ENCODE peak calls at places on chromosomes 3 and 15, in six cellular contexts. One of them, this sample, is unnamed.

GRCh38 chr3:4894891-4895530 is 84.2 kb upstream of the BHLHE40 start:
- DNase-seq in pons: no peak
- DNase-seq in T-cell: no peak
- DNase-seq in NCI-H1694 treated with DMSO at 0.1 percent for 48 hours: no peak
- DNase-seq in AG08395: no peak
- DNase-seq in NCI-H748 treated with DMSO at 0.1 percent for 48 hours: no peak
- DNase-seq in this sample: no peak

GRCh38 chr3:171284308-171285075 is 175.7 kb downstream of the TNIK start:
- DNase-seq in pons: no peak
- DNase-seq in T-cell: no peak
- DNase-seq in NCI-H1694 treated with DMSO at 0.1 percent for 48 hours: no peak
- DNase-seq in AG08395: peak; percentile 94
- DNase-seq in NCI-H748 treated with DMSO at 0.1 percent for 48 hours: no peak
- DNase-seq in this sample: peak; percentile 24

GRCh38 chr3:9190276-9190675 is 59.2 kb downstream of the SRGAP3 start:
- DNase-seq in pons: no peak
- DNase-seq in T-cell: no peak
- DNase-seq in NCI-H1694 treated with DMSO at 0.1 percent for 48 hours: no peak
- DNase-seq in AG08395: no peak
- DNase-seq in NCI-H748 treated with DMSO at 0.1 percent for 48 hours: no peak
- DNase-seq in this sample: no peak

GRCh38 chr3:52907497-52907896 is 10.1 kb upstream of the STIMATE start:
- DNase-seq in pons: no peak
- DNase-seq in T-cell: no peak
- DNase-seq in NCI-H1694 treated with DMSO at 0.1 percent for 48 hours: no peak
- DNase-seq in AG08395: no peak
- DNase-seq in NCI-H748 treated with DMSO at 0.1 percent for 48 hours: no peak
- DNase-seq in this sample: no peak

GRCh38 chr3:50202353-50203112 is 2.5 kb upstream of the SLC38A3 start:
- DNase-seq in pons: no peak
- DNase-seq in T-cell: no peak
- DNase-seq in NCI-H1694 treated with DMSO at 0.1 percent for 48 hours: no peak
- DNase-seq in AG08395: no peak
- DNase-seq in NCI-H748 treated with DMSO at 0.1 percent for 48 hours: no peak
- DNase-seq in this sample: no peak

GRCh38 chr3:138331143-138331894 is 1.7 kb upstream of the NME9 start:
- DNase-seq in pons: no peak
- DNase-seq in T-cell: no peak
- DNase-seq in NCI-H1694 treated with DMSO at 0.1 percent for 48 hours: peak; percentile 7
- DNase-seq in AG08395: peak; percentile 33
- DNase-seq in NCI-H748 treated with DMSO at 0.1 percent for 48 hours: no peak
- DNase-seq in this sample: no peak

GRCh38 chr3:81643721-81644120 is 117.7 kb downstream of the GBE1 start:
- DNase-seq in pons: peak; percentile 31
- DNase-seq in T-cell: no peak
- DNase-seq in NCI-H1694 treated with DMSO at 0.1 percent for 48 hours: no peak
- DNase-seq in AG08395: peak; percentile 22
- DNase-seq in NCI-H748 treated with DMSO at 0.1 percent for 48 hours: peak; percentile 4
- DNase-seq in this sample: no peak

GRCh38 chr3:141321109-141321497 is 47.2 kb upstream of the ZBTB38 start:
- DNase-seq in pons: no peak
- DNase-seq in T-cell: no peak
- DNase-seq in NCI-H1694 treated with DMSO at 0.1 percent for 48 hours: no peak
- DNase-seq in AG08395: no peak
- DNase-seq in NCI-H748 treated with DMSO at 0.1 percent for 48 hours: no peak
- DNase-seq in this sample: no peak

GRCh38 chr3:159266779-159267178 is 464.9 kb downstream of the MFSD1 start:
- DNase-seq in pons: peak; percentile 75
- DNase-seq in T-cell: no peak
- DNase-seq in NCI-H1694 treated with DMSO at 0.1 percent for 48 hours: no peak
- DNase-seq in AG08395: no peak
- DNase-seq in NCI-H748 treated with DMSO at 0.1 percent for 48 hours: no peak
- DNase-seq in this sample: peak; percentile 38

GRCh38 chr3:169266351-169266750 is 397.2 kb downstream of the MECOM start:
- DNase-seq in pons: peak; percentile 89
- DNase-seq in T-cell: no peak
- DNase-seq in NCI-H1694 treated with DMSO at 0.1 percent for 48 hours: no peak
- DNase-seq in AG08395: no peak
- DNase-seq in NCI-H748 treated with DMSO at 0.1 percent for 48 hours: no peak
- DNase-seq in this sample: no peak

GRCh38 chr3:42032693-42033349 is 58.3 kb upstream of the TRAK1 start:
- DNase-seq in pons: peak; percentile 57
- DNase-seq in T-cell: no peak
- DNase-seq in NCI-H1694 treated with DMSO at 0.1 percent for 48 hours: peak; percentile 75
- DNase-seq in AG08395: peak; percentile 57
- DNase-seq in NCI-H748 treated with DMSO at 0.1 percent for 48 hours: no peak
- DNase-seq in this sample: peak; percentile 24

GRCh38 chr3:106184540-106185457 is 316.0 kb upstream of the CBLB start:
- DNase-seq in pons: no peak
- DNase-seq in T-cell: no peak
- DNase-seq in NCI-H1694 treated with DMSO at 0.1 percent for 48 hours: no peak
- DNase-seq in AG08395: no peak
- DNase-seq in NCI-H748 treated with DMSO at 0.1 percent for 48 hours: no peak
- DNase-seq in this sample: no peak

GRCh38 chr3:49357466-49358216 is 512 bp downstream of the GPX1 start:
- DNase-seq in pons: no peak
- DNase-seq in T-cell: peak; percentile 16
- DNase-seq in NCI-H1694 treated with DMSO at 0.1 percent for 48 hours: no peak
- DNase-seq in AG08395: peak; percentile 79
- DNase-seq in NCI-H748 treated with DMSO at 0.1 percent for 48 hours: no peak
- DNase-seq in this sample: peak; percentile 47

GRCh38 chr15:64356443-64357040 is 569 bp upstream of the CSNK1G1 start:
- DNase-seq in pons: no peak
- DNase-seq in T-cell: no peak
- DNase-seq in NCI-H1694 treated with DMSO at 0.1 percent for 48 hours: no peak
- DNase-seq in AG08395: peak; percentile 68
- DNase-seq in NCI-H748 treated with DMSO at 0.1 percent for 48 hours: peak; percentile 70
- DNase-seq in this sample: no peak

GRCh38 chr15:39124155-39124924 is 456.5 kb upstream of the THBS1 start:
- DNase-seq in pons: no peak
- DNase-seq in T-cell: no peak
- DNase-seq in NCI-H1694 treated with DMSO at 0.1 percent for 48 hours: no peak
- DNase-seq in AG08395: peak; percentile 14
- DNase-seq in NCI-H748 treated with DMSO at 0.1 percent for 48 hours: no peak
- DNase-seq in this sample: no peak

GRCh38 chr3:40237892-40238571 is 71.5 kb upstream of the EIF1B start:
- DNase-seq in pons: peak; percentile 47
- DNase-seq in T-cell: no peak
- DNase-seq in NCI-H1694 treated with DMSO at 0.1 percent for 48 hours: no peak
- DNase-seq in AG08395: peak; percentile 11
- DNase-seq in NCI-H748 treated with DMSO at 0.1 percent for 48 hours: no peak
- DNase-seq in this sample: no peak

GRCh38 chr15:70608156-70608555 is 155.2 kb downstream of the UACA start:
- DNase-seq in pons: peak; percentile 19
- DNase-seq in T-cell: no peak
- DNase-seq in NCI-H1694 treated with DMSO at 0.1 percent for 48 hours: no peak
- DNase-seq in AG08395: no peak
- DNase-seq in NCI-H748 treated with DMSO at 0.1 percent for 48 hours: no peak
- DNase-seq in this sample: no peak

GRCh38 chr3:124834723-124835718 is 52.1 kb downstream of the ITGB5 start:
- DNase-seq in pons: no peak
- DNase-seq in T-cell: peak; percentile 45
- DNase-seq in NCI-H1694 treated with DMSO at 0.1 percent for 48 hours: peak; percentile 72
- DNase-seq in AG08395: no peak
- DNase-seq in NCI-H748 treated with DMSO at 0.1 percent for 48 hours: peak; percentile 85
- DNase-seq in this sample: peak; percentile 80